ENCODE peak calls at places on chromosome 11, in five cellular contexts. K is keratinocyte, N is fibroblast of lung, T is left ventricle myocardium inferior, M is suprapubic skin. F is an unnamed sample.

GRCh38 chr11:125525303-125525702 is 29.2 kb upstream of the FEZ1 start:
- DNase-seq in K (no peak), N (no peak), T (no peak), M (no peak), F (no peak)

GRCh38 chr11:56543157-56543556 is at the start of gene OR5M11:
- DNase-seq in K (no peak), N (no peak), T (no peak), M (no peak), F (no peak)

GRCh38 chr11:101445761-101446160 is 138.0 kb downstream of the TRPC6 start:
- DNase-seq in K (no peak), N (no peak), T (no peak), M (no peak), F (no peak)

GRCh38 chr11:74604311-74604710 is 11.9 kb downstream of the POLD3 start:
- DNase-seq in K (no peak), N (no peak), T (no peak), M (no peak), F (no peak)

GRCh38 chr11:62921201-62921572 is at the start of gene CHRM1:
- DNase-seq in K (no peak), N (no peak), T (no peak), M (no peak), F (peak)

GRCh38 chr11:92739020-92739419 is 230.4 kb upstream of the MTNR1B start:
- DNase-seq in K (no peak), N (peak), T (no peak), M (no peak), F (peak)

GRCh38 chr11:115550291-115551059 is 46.3 kb upstream of the CADM1 start:
- DNase-seq in K (no peak), N (peak), T (no peak), M (no peak), F (no peak)

GRCh38 chr11:7522546-7522945 is 8.7 kb downstream of the PPFIBP2 start:
- DNase-seq in K (no peak), N (no peak), T (no peak), M (no peak), F (no peak)

GRCh38 chr11:83195649-83196048 is 2.1 kb downstream of the ANKRD42 start:
- DNase-seq in K (no peak), N (no peak), T (no peak), M (no peak), F (no peak)

GRCh38 chr11:30453705-30454104 is 130.8 kb downstream of the ARL14EP start:
- DNase-seq in K (no peak), N (no peak), T (no peak), M (no peak), F (no peak)

GRCh38 chr11:64887757-64888405 is 9.5 kb upstream of the EHD1 start:
- DNase-seq in K (no peak), N (peak), T (peak), M (peak), F (peak)

GRCh38 chr11:119516060-119516459 is 93.1 kb upstream of the THY1 start:
- DNase-seq in K (no peak), N (peak), T (no peak), M (no peak), F (no peak)

GRCh38 chr11:126832387-126832786 is 168.2 kb downstream of the KIRREL3 start:
- DNase-seq in K (no peak), N (no peak), T (no peak), M (no peak), F (no peak)
- H3K27ac ChIP-seq in K (no peak), N (no peak), T (no peak), M (no peak), F (no peak)

DNA sequence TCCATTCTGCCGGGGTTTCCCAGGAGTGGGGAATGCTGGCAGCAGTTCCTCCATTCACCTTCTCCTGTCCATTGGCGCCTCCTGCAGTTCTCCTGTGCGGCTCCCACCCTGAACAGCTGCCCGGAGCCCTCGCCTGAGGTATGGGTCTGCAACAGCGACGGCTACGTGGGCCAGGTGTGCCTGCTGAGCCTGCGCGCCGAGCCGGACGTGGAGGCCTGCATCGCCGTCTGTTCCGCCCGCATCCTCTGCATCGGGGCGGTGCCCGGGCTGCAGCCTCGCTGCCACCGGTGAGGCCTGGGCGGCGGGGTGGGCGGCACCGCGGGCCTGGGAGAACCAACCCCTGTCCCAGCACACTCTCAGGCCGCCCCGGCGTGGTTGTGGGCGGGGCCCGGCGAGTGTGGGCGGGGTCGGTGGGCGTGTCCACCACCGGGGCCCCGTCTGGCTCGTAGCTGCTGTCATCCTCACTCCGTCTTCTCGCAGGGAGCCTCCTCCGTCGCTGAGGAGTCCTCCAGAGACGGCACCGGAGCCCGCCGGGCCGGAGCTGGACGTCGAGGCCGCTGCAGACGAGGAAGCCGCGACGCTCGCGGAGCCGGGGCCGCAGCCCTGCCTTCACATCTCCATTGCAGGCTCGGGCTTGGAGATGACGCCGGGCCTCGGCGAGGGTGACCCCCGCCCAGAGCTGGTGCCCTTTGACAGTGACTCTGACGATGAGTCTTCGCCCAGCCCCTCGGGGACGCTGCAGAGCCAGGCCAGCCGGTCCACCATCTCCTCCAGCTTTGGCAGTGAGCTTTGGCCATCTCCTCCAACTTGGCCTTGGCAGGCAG is 14.0 kb upstream of the RELT start:
- DNase-seq in K (no peak), N (no peak), T (no peak), M (no peak), F (no peak)
- H3K4me3 ChIP-seq in K (no peak), N (no peak), T (no peak), M (no peak), F (no peak)

GRCh38 chr11:61768376-61769076 is 16.1 kb downstream of the MYRF start:
- DNase-seq in K (no peak), N (no peak), T (no peak), M (no peak), F (no peak)
- H3K27ac ChIP-seq in K (no peak), N (no peak), T (no peak), M (no peak), F (no peak)

GRCh38 chr11:2444301-2445106 is at the start of the genes KCNQ1 and TRPM5:
- DNase-seq in K (no peak), N (no peak), T (peak), M (no peak), F (no peak)
- H3K4me3 ChIP-seq in K (no peak), N (no peak), T (peak), M (peak), F (no peak)

GRCh38 chr11:8956860-8957259 is 7.4 kb downstream of the TMEM9B start:
- DNase-seq in K (no peak), N (no peak), T (no peak), M (no peak), F (no peak)
- H3K27ac ChIP-seq in K (no peak), N (no peak), T (no peak), M (no peak), F (no peak)

GRCh38 chr11:4433852-4434251 is 15.2 kb upstream of the OR52K2 start:
- DNase-seq in K (no peak), N (no peak), T (no peak), M (no peak), F (no peak)
- H3K4me3 ChIP-seq in K (no peak), N (no peak), T (no peak), M (no peak), F (no peak)

DNA sequence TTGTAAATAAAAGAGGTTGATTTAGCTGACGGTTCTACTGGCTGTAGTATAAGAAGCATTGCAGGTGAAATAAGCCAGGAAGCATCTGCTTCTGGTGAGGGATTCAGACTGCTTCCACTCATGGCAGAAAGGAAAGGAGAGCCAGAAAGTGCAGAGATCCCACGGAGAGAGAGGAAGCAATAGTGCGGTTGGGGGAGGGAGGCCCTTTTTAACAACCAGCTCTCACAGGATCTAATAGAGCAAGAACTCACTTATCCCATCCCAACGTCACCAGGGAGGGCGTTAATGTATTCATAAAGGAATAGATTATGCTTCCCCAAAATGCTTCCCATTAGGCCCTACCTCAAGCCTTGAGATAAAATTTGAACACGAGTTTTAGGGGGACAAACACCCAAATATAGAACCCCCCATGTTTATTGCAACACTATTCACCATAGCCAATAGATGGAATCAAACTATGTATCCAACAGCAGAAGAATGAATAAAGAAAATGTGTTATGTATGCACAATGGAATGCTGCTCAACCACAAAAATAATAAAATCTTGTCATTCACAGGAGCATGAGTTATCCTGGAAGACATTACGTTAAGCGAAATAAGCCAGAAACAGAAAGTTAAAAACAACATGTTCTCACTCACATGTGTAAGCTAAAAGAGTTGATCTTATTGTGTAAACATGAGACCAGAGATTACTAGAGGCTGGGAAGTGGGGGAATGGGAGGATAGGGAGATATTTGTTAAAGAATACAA is 908.3 kb upstream of the ANO3 start:
- DNase-seq in K (no peak), N (peak), T (no peak), M (no peak), F (no peak)
- H3K27ac ChIP-seq in K (no peak), N (no peak), T (peak), M (peak), F (no peak)